ENCODE peak calls at places on chromosomes 13 and 19, in six cellular contexts. P is psoas muscle; L is body of pancreas; I is colonic mucosa; V is H1; X is CD8-positive, alpha-beta T cell. D is an unnamed sample.

GRCh38 chr19:44789943-44790467 is 12.3 kb downstream of the CBLC start:
- DNase-seq in P (no peak), I (no peak), L (no peak), X (no peak), V (no peak), D (no peak)

GRCh38 chr13:82963466-82963865 is 918.8 kb downstream of the SLITRK1 start:
- DNase-seq in X (no peak), I (no peak), V (no peak), P (no peak), L (no peak), D (no peak)

GRCh38 chr13:111178417-111178816 is 63.3 kb downstream of the ARHGEF7 start:
- DNase-seq in V (no peak), I (no peak), X (no peak), L (no peak), P (no peak), D (no peak)

GRCh38 chr19:13154241-13154778 is 4.1 kb downstream of the IER2 start:
- DNase-seq in I (peak), X (peak), L (peak), V (no peak), P (peak), D (peak)

GRCh38 chr19:12611361-12611699 is 610 bp downstream of the ZNF791 start:
- DNase-seq in P (peak), I (peak), L (peak), V (no peak), X (no peak), D (peak)

GRCh38 chr19:14497347-14497921 is 1.5 kb upstream of the GIPC1 start:
- DNase-seq in X (no peak), L (no peak), P (peak), V (no peak), I (peak), D (no peak)

GRCh38 chr13:48994731-48995130 is 19.0 kb downstream of the FNDC3A start:
- DNase-seq in V (no peak), L (no peak), X (no peak), I (no peak), P (no peak), D (no peak)

GRCh38 chr19:45641274-45642105 is 2.3 kb upstream of the EML2 start:
- DNase-seq in I (peak), V (peak), L (peak), X (peak), P (peak), D (peak)

GRCh38 chr19:33906578-33907335 is 110.1 kb downstream of the KCTD15 start:
- DNase-seq in X (no peak), P (peak), V (no peak), L (peak), I (no peak), D (no peak)

GRCh38 chr13:24943136-24943535 is 152.8 kb upstream of the PABPC3 start:
- DNase-seq in P (no peak), X (no peak), V (no peak), I (no peak), L (no peak), D (no peak)

GRCh38 chr19:16527971-16528521 is 14.2 kb downstream of the CHERP start:
- DNase-seq in P (no peak), L (peak), X (peak), I (no peak), V (no peak), D (no peak)

GRCh38 chr13:29523199-29523931 is 72.1 kb downstream of the SLC7A1 start:
- DNase-seq in I (no peak), V (no peak), P (peak), X (no peak), L (no peak), D (no peak)

DNA sequence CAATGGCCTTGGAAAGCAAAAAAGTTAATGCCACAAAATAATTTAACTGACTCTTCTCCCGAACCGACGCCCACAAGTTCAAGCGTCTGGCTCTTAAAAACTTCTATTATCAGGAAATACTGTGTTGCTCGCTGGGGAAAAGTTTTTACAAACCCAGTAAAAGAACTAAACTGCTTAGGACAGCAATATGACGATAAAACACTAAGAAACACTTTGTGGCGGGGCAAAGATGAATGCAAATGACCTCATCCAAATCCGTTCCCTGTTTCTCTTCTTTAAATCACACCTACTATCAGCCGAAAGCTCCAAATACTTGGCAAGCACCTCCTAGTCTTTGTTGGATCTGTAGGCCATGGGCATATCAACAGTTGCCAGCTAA is 4.9 kb downstream of the SIGLEC11 start:
- DNase-seq in P (no peak), I (no peak), V (no peak), X (no peak), L (no peak), D (no peak)
- H3K27ac ChIP-seq in P (no peak), I (peak), V (no peak), X (no peak), L (peak), D (peak)

GRCh38 chr19:35903550-35904179 is 1.3 kb downstream of the HCST start:
- DNase-seq in I (peak), P (peak), V (peak), L (peak), X (peak), D (peak)

GRCh38 chr19:35904312-35905068 is 2.2 kb downstream of the HCST start:
- DNase-seq in L (no peak), I (no peak), V (no peak), P (no peak), X (no peak), D (no peak)

GRCh38 chr19:35901055-35901644 is 810 bp upstream of the NFKBID start:
- DNase-seq in X (no peak), L (no peak), V (no peak), I (no peak), P (no peak), D (no peak)

GRCh38 chr19:35901854-35902661 is at the start of gene HCST:
- DNase-seq in X (peak), V (no peak), P (no peak), I (no peak), L (no peak), D (no peak)

GRCh38 chr19:35902870-35903475 is 644 bp downstream of the HCST start:
- DNase-seq in L (no peak), V (no peak), P (no peak), I (no peak), X (no peak), D (no peak)
- H3K27ac ChIP-seq in L (peak), V (no peak), P (no peak), I (peak), X (peak), D (no peak)

DNA sequence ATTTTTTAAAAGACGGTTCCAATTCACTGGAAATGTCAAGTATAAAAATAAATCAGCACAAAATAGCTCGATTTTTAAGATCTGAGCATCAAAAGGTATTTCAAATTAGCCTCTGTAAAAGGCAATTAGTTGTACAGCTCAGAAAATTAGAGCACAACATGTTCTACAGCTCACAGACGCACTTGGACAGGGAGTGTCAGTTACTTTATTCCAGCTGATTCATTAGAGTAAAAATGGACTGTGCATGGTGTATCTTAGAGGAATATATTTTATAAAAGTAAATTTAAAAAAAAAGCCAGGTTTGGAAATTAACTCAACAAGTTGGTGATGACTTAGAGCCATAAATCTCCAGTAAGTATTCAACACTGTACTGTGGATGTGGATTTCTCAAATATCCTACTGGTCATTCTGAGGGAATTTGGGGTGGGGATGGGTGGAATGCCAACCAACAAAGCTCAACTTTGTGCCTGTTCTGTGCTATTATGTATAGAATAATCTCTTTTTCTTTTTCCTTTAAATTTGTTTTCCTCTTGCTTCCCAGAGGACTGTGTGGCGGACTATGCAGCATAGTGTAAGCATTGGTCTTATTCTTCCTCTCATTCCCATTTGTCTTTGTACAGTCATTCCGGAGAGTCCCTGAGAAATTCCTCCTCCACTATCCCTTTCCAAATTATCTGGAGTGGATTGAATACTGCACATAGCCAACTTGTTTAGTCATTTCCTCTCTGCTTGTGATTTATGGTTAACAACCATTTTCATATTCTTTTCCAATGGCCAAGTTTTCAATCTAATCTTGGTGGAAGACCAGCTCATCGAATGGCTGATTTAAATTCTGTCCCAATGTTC is 169.3 kb downstream of the DCT start:
- DNase-seq in X (no peak), L (no peak), V (no peak), P (no peak), I (no peak), D (no peak)
- H3K27ac ChIP-seq in X (no peak), L (no peak), V (no peak), P (no peak), I (no peak), D (peak)

DNA sequence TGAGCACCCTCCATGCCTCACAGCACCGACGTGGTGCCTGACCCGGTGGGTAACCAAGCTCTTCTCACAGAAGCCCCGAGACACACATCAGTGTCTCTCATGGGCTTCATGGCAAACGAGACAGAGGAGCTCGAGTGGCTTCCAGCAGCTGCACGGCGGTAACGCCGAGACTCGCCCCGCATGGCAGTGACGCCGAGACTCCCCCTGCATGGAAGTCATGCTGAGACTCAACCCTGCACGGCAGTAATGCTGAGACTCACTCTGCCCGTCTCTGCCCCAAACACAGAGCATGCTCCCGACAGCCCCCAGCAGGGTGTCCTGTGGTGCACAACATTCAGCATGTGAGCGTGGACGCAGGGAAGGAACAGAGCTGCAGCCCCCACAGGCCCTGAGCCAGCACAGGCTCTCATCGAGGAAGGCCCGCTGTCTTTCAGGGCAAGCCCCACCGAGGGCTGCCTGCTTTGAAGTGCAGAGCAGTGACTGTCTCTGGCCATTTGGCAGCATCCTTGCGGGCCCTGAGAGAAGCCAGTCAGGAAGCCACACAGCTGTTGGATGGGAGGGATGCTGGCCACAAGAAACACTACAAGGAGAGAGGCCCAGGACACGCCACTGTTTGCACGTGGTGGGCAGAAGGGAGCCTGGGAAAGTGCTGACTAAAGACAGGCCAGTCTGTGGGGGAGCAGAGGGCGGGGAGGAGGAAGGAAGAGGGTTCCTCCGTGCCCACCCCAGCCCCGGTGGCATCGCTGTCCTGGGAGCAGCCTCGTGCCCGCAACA is 9.5 kb downstream of the GAS6 start:
- DNase-seq in X (no peak), L (peak), I (peak), V (no peak), P (no peak), D (peak)
- H3K27ac ChIP-seq in X (no peak), L (peak), I (peak), V (no peak), P (peak), D (peak)

GRCh38 chr19:19274716-19275115 is 1.6 kb upstream of the TM6SF2 start:
- DNase-seq in L (no peak), P (no peak), V (no peak), X (no peak), I (no peak), D (no peak)
- H3K27ac ChIP-seq in L (no peak), P (no peak), V (no peak), X (no peak), I (no peak), D (no peak)

DNA sequence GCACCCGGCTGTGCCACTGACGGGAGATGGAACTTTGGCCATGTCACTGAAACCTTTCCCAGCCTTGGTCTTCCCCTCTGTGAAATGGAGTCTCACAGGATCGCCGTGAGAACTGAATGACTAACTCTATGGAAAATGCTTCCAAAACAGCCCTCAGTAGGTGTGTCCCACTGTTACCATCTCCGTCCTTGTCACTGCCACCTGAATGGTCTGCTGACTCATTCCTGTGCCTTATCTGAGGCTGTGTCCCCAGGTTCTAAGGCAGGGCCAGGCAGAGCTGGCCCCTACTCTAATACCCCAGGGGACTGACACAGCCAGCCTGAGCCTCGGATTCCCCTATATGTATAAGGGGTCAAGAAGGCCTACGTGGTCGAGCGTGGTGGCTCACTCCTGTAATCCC is 4.5 kb downstream of the CDC37 start:
- DNase-seq in L (no peak), V (no peak), P (no peak), I (no peak), X (no peak), D (no peak)
- H3K27ac ChIP-seq in L (no peak), V (no peak), P (peak), I (no peak), X (no peak), D (no peak)

DNA sequence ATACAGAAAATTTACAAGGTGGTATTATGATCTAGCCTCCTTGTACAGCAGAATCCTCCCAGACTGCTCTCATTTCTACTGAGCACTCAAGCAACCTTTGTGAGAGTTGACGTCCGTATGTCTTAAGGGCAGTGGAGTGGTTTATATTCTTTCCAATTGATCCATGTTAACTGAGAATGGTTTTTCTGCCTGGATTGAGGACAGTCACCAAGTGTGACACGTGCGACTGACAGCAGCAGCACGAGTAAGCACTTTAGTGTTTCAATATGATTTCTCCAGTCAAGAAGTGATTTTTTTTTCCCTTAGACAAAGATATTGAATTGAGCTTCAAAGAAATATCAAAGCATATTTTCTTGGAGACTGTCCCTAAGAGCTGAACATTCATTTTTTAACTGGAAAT is 901.6 kb downstream of the PCDH9 start:
- DNase-seq in I (no peak), L (no peak), V (no peak), X (no peak), P (no peak), D (no peak)
- H3K27ac ChIP-seq in I (no peak), L (no peak), V (no peak), X (no peak), P (no peak), D (no peak)

GRCh38 chr19:40690050-40690698 is at the start of gene NUMBL:
- DNase-seq in I (no peak), P (peak), X (no peak), L (no peak), V (no peak), D (no peak)

GRCh38 chr19:40688294-40688693 is 2.2 kb downstream of the NUMBL start:
- DNase-seq in V (no peak), L (no peak), I (no peak), P (no peak), X (no peak), D (no peak)

GRCh38 chr19:40689339-40690049 is 957 bp downstream of the NUMBL start:
- DNase-seq in L (peak), V (no peak), X (no peak), I (peak), P (peak), D (peak)

GRCh38 chr19:40687525-40688016 is 2.9 kb downstream of the NUMBL start:
- DNase-seq in L (peak), I (peak), P (peak), V (no peak), X (no peak), D (no peak)

DNA sequence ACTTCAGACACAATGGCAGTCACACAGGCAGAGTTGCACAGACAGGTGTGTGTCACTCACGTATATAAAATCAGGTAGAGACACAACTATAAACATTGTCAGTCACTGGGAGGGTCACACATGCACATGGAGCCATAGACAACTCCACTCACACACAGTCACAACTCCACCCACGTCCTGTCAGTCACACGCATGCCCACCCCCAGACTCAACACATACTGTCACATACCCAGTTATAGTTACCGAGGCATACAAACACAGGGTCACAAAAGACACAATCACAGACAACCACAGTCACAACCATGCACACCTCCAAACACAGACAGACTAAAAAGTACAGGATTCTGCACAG is 1.5 kb downstream of the NUMBL start:
- DNase-seq in V (no peak), I (no peak), P (no peak), X (no peak), L (no peak), D (no peak)
- H3K27ac ChIP-seq in V (no peak), I (no peak), P (no peak), X (no peak), L (no peak), D (no peak)

DNA sequence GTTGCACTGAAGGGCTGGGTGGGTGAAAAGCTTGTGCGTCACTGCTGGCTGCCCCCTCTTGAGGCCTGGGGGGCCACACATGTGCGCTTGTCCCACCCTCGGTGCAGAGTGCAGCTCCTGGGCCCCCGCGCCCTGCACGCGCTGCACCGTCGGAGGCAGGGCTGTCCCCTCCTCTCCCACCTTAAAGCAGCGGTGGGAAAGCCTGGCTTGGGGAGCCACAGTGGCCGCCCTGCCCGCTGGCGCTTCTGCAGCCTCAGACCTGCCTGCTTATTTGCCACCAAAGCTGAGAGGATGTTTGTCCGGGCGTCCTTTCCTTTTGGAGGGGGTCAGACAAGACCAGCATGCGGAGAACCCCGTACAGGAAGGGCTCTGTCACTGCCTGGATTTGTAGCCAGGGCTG is 26.7 kb downstream of the PLEKHJ1 start:
- DNase-seq in I (no peak), X (no peak), V (no peak), P (no peak), L (no peak), D (no peak)
- H3K27ac ChIP-seq in I (no peak), X (no peak), V (no peak), P (no peak), L (no peak), D (no peak)

GRCh38 chr13:23288564-23288963 is 107.8 kb downstream of the SGCG start:
- DNase-seq in I (no peak), X (no peak), V (no peak), P (no peak), L (no peak), D (no peak)
- H3K27ac ChIP-seq in I (no peak), X (no peak), V (no peak), P (no peak), L (no peak), D (no peak)